ENCODE peak calls at places on chromosomes 11 and 22, in four cellular contexts. U is HCT116, K is OCI-LY7, Q is endothelial cell of umbilical vein. I is an unnamed sample.

GRCh38 chr11:65438257-65439151 is 15.9 kb downstream of the NEAT1 start:
- DNase-seq in K (no peak), U (no peak), Q (peak), I (no peak)

GRCh38 chr11:119782673-119783072 is 53.7 kb upstream of the NECTIN1 start:
- DNase-seq in K (no peak), U (no peak), Q (no peak), I (no peak)

GRCh38 chr11:95229199-95230053 is 1.6 kb downstream of the SESN3 start:
- DNase-seq in K (no peak), U (no peak), Q (peak), I (peak)

GRCh38 chr22:20020533-20021195 is at the start of gene TANGO2:
- DNase-seq in U (peak), Q (peak), K (peak), I (peak)

GRCh38 chr11:114348200-114349191 is 51.8 kb downstream of the C11orf71 start:
- DNase-seq in U (peak), Q (peak), K (peak), I (peak)

GRCh38 chr22:43292633-43293025 is 50.5 kb downstream of the SCUBE1 start:
- DNase-seq in K (no peak), U (no peak), Q (no peak), I (no peak)

GRCh38 chr11:35223429-35223828 is 84.5 kb downstream of the CD44 start:
- DNase-seq in K (no peak), Q (no peak), U (no peak), I (no peak)

GRCh38 chr11:77147668-77148321 is 19.7 kb downstream of the MYO7A start:
- DNase-seq in Q (no peak), K (no peak), U (no peak), I (no peak)

GRCh38 chr22:43968614-43969013 is 13.4 kb downstream of the SAMM50 start:
- DNase-seq in K (no peak), U (no peak), Q (no peak), I (no peak)

GRCh38 chr11:102007567-102008437 is 39.4 kb upstream of the CFAP300 start:
- DNase-seq in Q (peak), K (peak), U (peak), I (peak)

GRCh38 chr22:41216984-41217383 is 11.9 kb downstream of the L3MBTL2 start:
- DNase-seq in Q (no peak), K (no peak), U (no peak), I (no peak)

GRCh38 chr22:41215926-41216325 is 10.8 kb downstream of the L3MBTL2 start:
- DNase-seq in Q (no peak), K (no peak), U (no peak), I (no peak)

GRCh38 chr22:41217553-41218157 is 12.5 kb downstream of the L3MBTL2 start:
- DNase-seq in Q (peak), K (peak), U (no peak), I (no peak)

GRCh38 chr22:41215409-41215808 is 10.3 kb downstream of the L3MBTL2 start:
- DNase-seq in U (no peak), Q (no peak), K (no peak), I (no peak)
- H3K4me2 ChIP-seq in U (no peak), Q (no peak), K (no peak), I (no peak)

GRCh38 chr11:15161746-15162145 is 47.0 kb downstream of the INSC start:
- DNase-seq in K (no peak), Q (no peak), U (no peak), I (no peak)
- H2AFZ ChIP-seq in K (no peak), Q (no peak), U (no peak), I (no peak)

GRCh38 chr11:118202599-118203422 is 22.0 kb downstream of the JAML start:
- DNase-seq in Q (no peak), U (no peak), K (no peak), I (no peak)

GRCh38 chr11:118209037-118209436 is 15.8 kb downstream of the JAML start:
- DNase-seq in Q (no peak), K (no peak), U (no peak), I (no peak)

GRCh38 chr11:118206612-118207031 is 18.2 kb downstream of the JAML start:
- DNase-seq in K (peak), Q (peak), U (no peak), I (no peak)

GRCh38 chr11:118207079-118207478 is 17.7 kb downstream of the JAML start:
- DNase-seq in Q (no peak), U (no peak), K (no peak), I (no peak)

DNA sequence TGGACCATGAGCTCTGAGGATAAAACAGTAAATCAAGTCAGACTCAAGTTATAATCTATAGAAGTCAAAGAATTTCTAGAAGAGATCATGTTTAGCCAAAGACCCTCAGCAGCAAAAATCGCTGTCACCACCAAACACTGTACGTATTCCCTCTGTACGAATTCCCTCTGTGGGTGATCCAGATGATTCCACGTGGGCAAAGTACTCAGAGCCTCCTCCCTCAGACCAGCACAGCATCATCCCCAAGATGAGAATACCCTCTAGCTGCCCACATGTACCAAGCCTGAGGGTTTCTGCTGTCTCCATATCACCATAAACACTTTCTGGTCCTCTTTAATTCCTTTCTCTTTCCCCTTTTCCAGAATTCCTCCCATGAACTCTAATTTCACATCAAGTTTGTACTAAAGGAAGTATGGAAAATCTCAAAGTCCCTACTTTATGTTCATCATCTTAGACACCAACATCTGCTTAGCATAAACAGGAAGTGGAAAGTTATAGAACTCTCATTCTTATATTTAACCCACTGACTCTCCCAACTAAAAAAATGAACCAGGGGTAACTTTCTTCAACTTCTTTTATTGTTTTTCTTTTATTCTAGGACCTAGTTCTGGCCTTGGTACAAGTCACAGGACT is 18.7 kb downstream of the JAML start:
- DNase-seq in Q (no peak), U (no peak), K (peak), I (no peak)
- H3K4me3 ChIP-seq in Q (no peak), U (no peak), K (peak), I (no peak)

DNA sequence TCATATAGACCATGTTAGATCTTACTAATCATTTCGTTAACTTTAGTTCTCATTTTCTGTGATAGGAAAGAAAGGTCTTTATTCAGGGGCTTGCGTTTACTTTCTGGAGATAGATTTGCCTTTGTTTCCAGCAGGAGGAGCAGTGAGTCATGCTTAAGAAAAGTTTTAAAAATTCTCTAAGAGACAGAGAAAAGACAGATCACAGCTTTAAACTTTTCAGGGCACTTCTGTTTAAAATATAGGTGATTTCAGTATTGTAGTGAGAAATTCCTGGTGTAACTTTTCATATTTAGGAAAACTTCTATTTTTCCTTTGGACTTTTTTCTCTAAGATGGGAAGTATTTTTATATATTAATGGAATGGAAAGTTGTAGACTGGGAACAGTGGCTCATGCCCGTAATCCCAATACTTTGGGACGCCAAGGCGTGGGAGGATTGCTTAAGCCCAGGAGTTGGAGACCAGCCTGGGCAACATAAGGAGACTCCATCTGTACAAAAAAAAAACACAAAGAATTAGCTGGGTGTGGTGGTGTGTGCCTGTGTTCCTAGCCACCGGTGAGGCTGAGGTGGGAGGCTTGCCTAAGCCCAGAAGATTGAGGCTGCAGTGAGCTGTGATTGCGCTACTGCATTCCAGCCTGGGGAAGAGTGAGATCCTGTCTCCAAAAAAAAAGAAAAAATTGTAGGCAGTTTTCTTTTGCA is 60.3 kb downstream of the ATXN10 start:
- DNase-seq in U (no peak), Q (no peak), K (peak), I (peak)
- H3K4me2 ChIP-seq in U (no peak), Q (no peak), K (no peak), I (peak)

GRCh38 chr22:35398574-35398973 is 1.4 kb upstream of the MCM5 start:
- DNase-seq in U (no peak), K (no peak), Q (no peak), I (no peak)
- H2AFZ ChIP-seq in U (no peak), K (no peak), Q (no peak), I (no peak)

DNA sequence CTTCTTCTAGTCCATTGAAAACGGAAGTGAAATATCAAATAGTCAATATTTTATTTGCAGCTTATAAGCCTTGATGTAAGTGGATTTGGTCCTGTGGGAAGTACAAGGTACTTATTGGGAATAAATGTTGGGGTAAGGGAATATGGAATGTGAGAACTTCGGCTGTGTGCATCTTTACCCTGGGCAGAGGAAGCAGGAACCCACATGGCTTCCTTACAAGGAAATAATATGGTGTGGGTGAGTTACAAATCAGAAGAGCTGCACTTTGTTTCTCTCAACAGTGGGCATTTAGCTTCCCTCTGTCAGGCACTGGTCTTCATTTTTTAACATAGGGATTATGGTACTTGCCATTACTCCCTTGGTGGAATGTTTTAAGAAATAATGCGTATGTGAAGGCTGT is 77.9 kb downstream of the SCN3B start:
- DNase-seq in K (no peak), U (no peak), Q (no peak), I (no peak)
- H3K4me3 ChIP-seq in K (no peak), U (no peak), Q (no peak), I (no peak)

GRCh38 chr11:86150826-86151187 is 81.9 kb upstream of the PICALM start:
- DNase-seq in U (no peak), K (no peak), Q (no peak), I (peak)
- H3K4me2 ChIP-seq in U (no peak), K (no peak), Q (peak), I (peak)

I was measured in mammary epithelial cell.